ENCODE peak calls at places on chromosomes 11 and 22, in ten cellular contexts. F, G, B, D, I, P, E, Q, L and S are unnamed samples. For H3K4me1, the result is how much of the 10 kb centered on the place peaks cover.

GRCh38 chr22:43922123-43922522 is 1.5 kb upstream of the PNPLA3 start:
- DNase-seq in B (no peak), Q (no peak), F (no peak), E (no peak), G (no peak), L (no peak), I (no peak), P (no peak), D (no peak), S (no peak)

GRCh38 chr11:68655406-68655805 is 28.9 kb upstream of the GAL start:
- DNase-seq in L (no peak), D (no peak), Q (peak), G (no peak), F (no peak), I (no peak), P (no peak), E (no peak), B (no peak), S (peak)

GRCh38 chr11:105000797-105001196 is 22.2 kb downstream of the CASP5 start:
- DNase-seq in B (no peak), E (no peak), D (peak), I (no peak), G (no peak), Q (no peak), L (peak), F (peak), P (no peak), S (no peak)

GRCh38 chr22:27919943-27920755 is 1.1 kb upstream of the PITPNB start:
- DNase-seq in L (peak), I (peak), B (peak), P (peak), G (peak), D (no peak), E (peak), F (peak), Q (no peak), S (peak)

GRCh38 chr11:132643239-132643638 is 889.1 kb downstream of the OPCML start:
- DNase-seq in G (no peak), D (no peak), Q (no peak), P (no peak), B (no peak), L (no peak), F (no peak), E (no peak), I (no peak), S (no peak)

GRCh38 chr11:76233936-76234703 is 27.8 kb upstream of the WNT11 start:
- DNase-seq in P (peak), L (peak), D (peak), E (peak), B (peak), G (no peak), F (peak), I (no peak), Q (no peak), S (peak)

GRCh38 chr11:126088999-126089398 is 26.3 kb upstream of the CDON start:
- DNase-seq in I (no peak), E (no peak), F (no peak), P (no peak), B (no peak), Q (no peak), L (no peak), D (no peak), G (no peak), S (no peak)

GRCh38 chr11:21415566-21415965 is 746.2 kb downstream of the NELL1 start:
- DNase-seq in B (no peak), Q (no peak), E (no peak), F (no peak), L (no peak), G (no peak), D (no peak), P (no peak), I (no peak), S (no peak)

GRCh38 chr22:26891431-26891830 is 234.0 kb downstream of the MIAT start:
- DNase-seq in P (no peak), D (no peak), F (no peak), Q (no peak), E (no peak), B (no peak), G (peak), I (no peak), L (peak), S (peak)

GRCh38 chr11:102323542-102324261 is 6.4 kb downstream of the BIRC3 start:
- DNase-seq in Q (no peak), B (no peak), D (no peak), P (no peak), L (no peak), G (peak), I (no peak), F (no peak), E (no peak), S (peak)

GRCh38 chr22:39999144-39999757 is 4.5 kb downstream of the FAM83F start:
- DNase-seq in F (no peak), E (no peak), I (no peak), G (peak), Q (no peak), P (no peak), L (peak), B (no peak), D (no peak), S (peak)

GRCh38 chr11:79156031-79156430 is 284.8 kb downstream of the TENM4 start:
- DNase-seq in L (no peak), D (no peak), Q (no peak), G (no peak), E (no peak), P (no peak), B (no peak), I (no peak), F (no peak), S (no peak)

GRCh38 chr11:27592111-27592780 is 85.7 kb upstream of the LIN7C start:
- DNase-seq in B (no peak), L (no peak), I (no peak), G (peak), P (no peak), D (no peak), F (no peak), E (no peak), Q (no peak), S (peak)

GRCh38 chr11:133825666-133826065 is 19.6 kb downstream of the SPATA19 start:
- DNase-seq in G (no peak), Q (no peak), E (no peak), L (no peak), F (no peak), B (no peak), D (no peak), P (no peak), I (no peak), S (no peak)

GRCh38 chr11:70176940-70177689 is 26.0 kb upstream of the FADD start:
- DNase-seq in Q (no peak), P (no peak), G (no peak), B (no peak), I (no peak), E (no peak), L (peak), F (no peak), D (peak), S (no peak)

GRCh38 chr22:35835998-35836691 is 118.5 kb downstream of the APOL5 start:
- DNase-seq in L (peak), E (peak), B (peak), Q (no peak), I (peak), D (no peak), P (peak), G (peak), F (peak), S (peak)

GRCh38 chr11:41612415-41612814 is 153.0 kb upstream of the LRRC4C start:
- DNase-seq in B (no peak), P (no peak), G (no peak), L (peak), F (no peak), E (no peak), Q (no peak), I (no peak), D (no peak), S (peak)

GRCh38 chr11:120392299-120392698 is 56.1 kb downstream of the ARHGEF12 start:
- DNase-seq in D (no peak), E (no peak), I (no peak), F (no peak), P (no peak), G (no peak), L (no peak), Q (no peak), B (no peak), S (no peak)

GRCh38 chr11:6498544-6498943 is 1.5 kb downstream of the DNHD1 start:
- DNase-seq in E (no peak), B (no peak), D (no peak), G (no peak), P (no peak), Q (no peak), I (no peak), F (no peak), L (no peak), S (no peak)

GRCh38 chr11:118171274-118172062 is 5.0 kb downstream of the SCN2B start:
- DNase-seq in G (peak), F (peak), Q (peak), I (no peak), D (peak), P (peak), E (peak), B (peak), L (peak), S (peak)

GRCh38 chr11:33325456-33325855 is 68.3 kb downstream of the HIPK3 start:
- DNase-seq in B (no peak), G (no peak), I (no peak), E (no peak), D (no peak), F (no peak), P (no peak), L (no peak), Q (no peak), S (no peak)

GRCh38 chr11:130427581-130428211 is 713 bp downstream of the ADAMTS8 start:
- DNase-seq in E (no peak), G (no peak), L (peak), D (peak), P (peak), F (no peak), B (peak), I (no peak), Q (no peak), S (no peak)

GRCh38 chr11:61149624-61150615 is 11.3 kb downstream of the VPS37C start:
- DNase-seq in E (no peak), B (peak), L (peak), P (no peak), G (peak), F (peak), D (peak), Q (no peak), I (no peak), S (no peak)

DNA sequence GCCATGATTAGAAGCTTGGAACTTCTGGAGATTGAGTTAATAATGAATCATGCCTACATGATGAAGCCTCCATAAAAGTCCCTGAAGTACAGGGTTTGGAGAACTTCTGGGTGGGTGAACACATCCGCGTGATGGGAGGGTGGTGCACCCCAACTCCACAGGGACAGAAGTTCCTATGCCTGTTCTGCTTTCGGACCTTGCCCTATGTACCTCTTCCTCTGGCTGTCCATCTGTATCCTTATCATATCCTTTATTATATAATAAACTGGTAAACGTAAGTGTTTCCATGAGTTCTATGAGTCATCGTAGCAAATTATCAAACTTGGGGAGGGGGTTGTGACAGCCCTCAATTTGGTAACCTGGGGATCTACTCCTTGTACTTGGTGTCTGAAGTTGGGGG is 60.2 kb downstream of the ADM start:
- DNase-seq in B (no peak), E (no peak), Q (no peak), I (no peak), D (no peak), F (no peak), G (no peak), L (no peak), P (no peak), S (no peak)
- H3K4me1 ChIP-seq in B (under half), E (under half), Q (under half), I (under half), D (under half), F (under half), G (under half), L (under half), P (under half), S (under half)

DNA sequence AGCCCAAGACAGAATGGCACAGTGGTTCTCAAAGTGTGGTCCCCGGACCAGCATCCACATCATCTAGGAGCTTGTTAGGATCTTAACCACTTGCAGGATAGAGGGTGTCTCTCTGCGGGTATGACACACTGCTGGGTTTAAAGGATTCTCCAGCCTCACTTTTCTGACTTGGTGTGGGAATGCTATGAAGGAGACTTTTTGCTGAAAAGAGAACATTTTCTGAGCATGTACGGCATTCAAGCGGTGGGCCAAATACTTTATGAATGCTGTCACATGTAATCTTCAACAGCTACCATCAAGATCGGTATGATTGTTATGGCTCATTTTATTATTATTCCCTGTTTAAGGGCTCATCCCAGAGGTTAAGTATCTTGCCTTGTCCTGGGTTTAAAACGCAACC is 1.7 kb upstream of the CD82 start:
- DNase-seq in P (no peak), D (no peak), E (no peak), F (no peak), L (no peak), I (no peak), B (no peak), Q (no peak), G (peak), S (peak)
- H3K4me1 ChIP-seq in P (under half), D (half or more), E (half or more), F (under half), L (half or more), I (under half), B (under half), Q (under half), G (under half), S (under half)

GRCh38 chr22:30744224-30744623 is 49.5 kb downstream of the OSBP2 start:
- DNase-seq in B (peak), I (no peak), E (no peak), G (no peak), D (no peak), Q (no peak), L (no peak), P (no peak), F (no peak), S (no peak)

GRCh38 chr22:30742291-30743256 is 47.9 kb downstream of the OSBP2 start:
- DNase-seq in B (no peak), D (no peak), I (no peak), G (peak), F (no peak), E (no peak), P (no peak), L (no peak), Q (no peak), S (peak)

GRCh38 chr22:30749272-30749671 is 54.6 kb downstream of the OSBP2 start:
- DNase-seq in E (no peak), I (no peak), P (no peak), G (no peak), Q (no peak), D (no peak), B (no peak), F (no peak), L (no peak), S (no peak)

GRCh38 chr22:30747493-30747892 is 52.8 kb downstream of the OSBP2 start:
- DNase-seq in G (no peak), B (no peak), P (no peak), L (no peak), I (no peak), D (no peak), F (no peak), E (no peak), Q (no peak), S (no peak)

GRCh38 chr22:30743257-30744020 is 48.8 kb downstream of the OSBP2 start:
- DNase-seq in B (peak), P (no peak), F (peak), D (no peak), L (no peak), E (no peak), G (no peak), I (no peak), Q (no peak), S (no peak)
- H3K4me1 ChIP-seq in B (under half), P (under half), F (under half), D (under half), L (under half), E (under half), G (under half), I (under half), Q (under half), S (under half)

GRCh38 chr22:24483966-24484545 is 11.1 kb upstream of the UPB1 start:
- DNase-seq in I (no peak), F (no peak), G (peak), P (no peak), B (no peak), D (no peak), Q (no peak), E (no peak), L (no peak), S (peak)
- H3K4me1 ChIP-seq in I (under half), F (under half), G (under half), P (under half), B (under half), D (under half), Q (under half), E (under half), L (under half), S (under half)

GRCh38 chr22:46779651-46780050 is 17.2 kb downstream of the TBC1D22A start:
- DNase-seq in B (no peak), D (no peak), L (no peak), E (no peak), Q (no peak), I (no peak), P (no peak), G (no peak), F (no peak), S (no peak)
- H3K4me1 ChIP-seq in B (under half), D (under half), L (under half), E (under half), Q (under half), I (under half), P (under half), G (under half), F (under half), S (under half)

DNA sequence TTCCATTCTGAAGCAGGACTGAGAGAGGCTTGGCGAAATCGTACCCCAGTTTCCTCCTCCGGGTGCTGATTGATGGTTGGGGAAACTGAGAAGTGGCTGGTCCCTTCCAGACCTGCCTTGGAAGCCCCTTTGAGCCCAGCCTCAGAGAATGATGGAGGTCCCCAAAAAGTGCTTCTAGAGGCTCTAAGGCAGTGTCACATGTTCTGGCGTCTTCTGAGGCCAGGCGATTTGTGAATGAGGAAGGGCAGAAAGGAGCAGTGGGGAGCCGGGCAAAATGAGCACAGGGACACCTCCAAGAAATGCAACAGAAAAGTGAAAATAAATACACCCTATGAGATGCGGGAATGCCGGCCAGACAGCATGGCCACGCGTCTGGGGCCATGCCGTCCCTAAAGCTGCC is 1.0 kb upstream of the LIF start:
- DNase-seq in B (no peak), P (no peak), L (no peak), E (no peak), I (no peak), Q (no peak), G (no peak), F (no peak), D (no peak), S (no peak)
- H3K4me1 ChIP-seq in B (under half), P (under half), L (under half), E (under half), I (under half), Q (under half), G (half or more), F (under half), D (under half), S (half or more)

DNA sequence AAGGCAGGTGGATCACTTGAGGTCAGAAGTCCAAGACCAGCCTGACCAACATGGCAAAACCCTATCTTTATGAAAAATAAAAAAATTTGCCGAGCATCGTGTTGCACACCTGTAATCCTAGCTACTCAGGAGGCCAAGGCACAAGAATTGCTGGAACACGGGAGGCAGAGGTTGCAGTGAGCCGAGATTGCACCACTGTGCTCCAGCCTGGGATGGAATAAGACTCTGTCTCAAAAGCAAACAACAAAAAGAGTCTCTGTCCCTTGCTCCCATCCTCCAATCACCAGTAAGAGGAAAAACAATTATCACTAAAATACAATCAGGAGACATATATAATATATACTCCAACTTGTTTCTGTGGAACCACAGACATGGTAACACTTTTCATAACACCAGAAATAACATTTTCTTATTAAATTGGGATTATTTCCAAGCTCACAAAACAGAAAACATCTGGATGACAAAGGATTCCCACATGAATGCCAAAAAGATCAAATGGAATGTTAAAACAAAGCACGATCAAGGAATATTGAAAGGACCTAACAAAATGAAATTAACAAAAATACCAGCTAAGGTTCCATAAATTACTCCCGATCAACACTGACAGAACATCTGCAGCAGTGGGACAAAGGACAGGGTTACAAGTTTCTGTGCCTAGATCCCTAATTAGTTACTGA is 15.2 kb downstream of the FCHSD2 start:
- DNase-seq in D (no peak), B (no peak), Q (no peak), L (no peak), E (no peak), G (no peak), I (no peak), F (no peak), P (no peak), S (no peak)
- H3K4me1 ChIP-seq in D (under half), B (under half), Q (under half), L (under half), E (under half), G (under half), I (under half), F (under half), P (under half), S (under half)